ENCODE peak calls at places on chromosomes 13 and 19, in ten cellular contexts. A is MM.1S; F is tibial nerve; T is CD4-positive, CD25-positive, alpha-beta regulatory T cell; J is endodermal cell; E is ascending aorta; P is kidney epithelial cell; C is transverse colon; Y is body of pancreas; M is bronchial epithelial cell. S is an unnamed sample.

GRCh38 chr13:76828316-76828741 is 57.9 kb downstream of the KCTD12 start:
- DNase-seq in C (no peak), P (no peak), A (no peak), F (no peak), M (peak), E (no peak), J (no peak), Y (no peak), T (no peak), S (no peak)

GRCh38 chr13:41762796-41763195 is 198.1 kb downstream of the VWA8 start:
- DNase-seq in T (no peak), F (no peak), M (no peak), A (no peak), E (no peak), Y (no peak), J (no peak), P (no peak), C (no peak), S (no peak)

GRCh38 chr19:18203408-18203862 is 407 bp downstream of the RAB3A start:
- DNase-seq in A (peak), C (peak), M (no peak), T (no peak), F (no peak), Y (peak), P (no peak), E (peak), J (no peak), S (peak)

GRCh38 chr13:107208889-107209288 is 641.0 kb upstream of the ARGLU1 start:
- DNase-seq in M (no peak), Y (no peak), T (no peak), F (no peak), J (no peak), E (no peak), C (no peak), P (no peak), A (no peak), S (no peak)

GRCh38 chr13:102555914-102556553 is 40.8 kb upstream of the TPP2 start:
- DNase-seq in P (peak), C (no peak), M (peak), T (no peak), J (no peak), E (no peak), F (no peak), Y (no peak), A (peak), S (no peak)

GRCh38 chr13:92346046-92346445 is 880.6 kb upstream of the GPC6 start:
- DNase-seq in M (no peak), C (no peak), A (no peak), J (no peak), T (no peak), P (no peak), E (no peak), Y (no peak), F (no peak), S (no peak)

GRCh38 chr13:98216135-98216565 is 39.1 kb upstream of the RNF113B start:
- DNase-seq in M (peak), P (peak), Y (peak), T (no peak), E (no peak), A (no peak), J (no peak), C (no peak), F (no peak), S (peak)

GRCh38 chr13:44237276-44237767 is 136.3 kb upstream of the SERP2 start:
- DNase-seq in E (peak), A (no peak), T (no peak), Y (peak), P (peak), M (peak), C (peak), J (no peak), F (peak), S (peak)

GRCh38 chr19:5913739-5914357 is at the start of gene CAPS:
- DNase-seq in C (peak), M (peak), A (no peak), E (peak), J (no peak), P (peak), T (no peak), Y (peak), F (no peak), S (no peak)

GRCh38 chr19:18321729-18322091 is 1.2 kb downstream of the LSM4 start:
- DNase-seq in E (no peak), F (no peak), M (no peak), C (no peak), P (no peak), T (no peak), J (no peak), A (no peak), Y (no peak), S (no peak)

GRCh38 chr19:35079826-35080225 is 35.8 kb upstream of the FXYD3 start:
- DNase-seq in Y (no peak), E (no peak), T (no peak), C (no peak), J (no peak), M (no peak), P (no peak), F (no peak), A (no peak), S (no peak)

GRCh38 chr13:77470986-77471385 is 64.5 kb upstream of the SCEL start:
- DNase-seq in E (no peak), M (no peak), A (no peak), J (no peak), P (no peak), T (no peak), C (no peak), Y (no peak), F (peak), S (no peak)

GRCh38 chr13:98293570-98294142 is 116.6 kb upstream of the RNF113B start:
- DNase-seq in Y (no peak), J (no peak), M (no peak), C (no peak), E (no peak), P (no peak), A (no peak), F (no peak), T (no peak), S (no peak)

GRCh38 chr13:94196426-94196825 is 283.1 kb downstream of the DCT start:
- DNase-seq in Y (no peak), C (no peak), E (no peak), F (no peak), T (no peak), M (no peak), P (no peak), J (no peak), A (no peak), S (no peak)

GRCh38 chr19:8611391-8611883 is 922 bp upstream of the ADAMTS10 start:
- DNase-seq in A (no peak), P (no peak), M (no peak), C (no peak), T (no peak), F (no peak), J (peak), E (no peak), Y (no peak), S (peak)

GRCh38 chr19:38433268-38433733 is at the start of gene RYR1:
- DNase-seq in P (no peak), C (peak), F (peak), Y (peak), J (peak), E (peak), A (peak), M (peak), T (peak), S (no peak)

GRCh38 chr19:10474962-10475451 is 28.1 kb downstream of the KEAP1 start:
- DNase-seq in T (no peak), Y (no peak), P (no peak), E (no peak), M (no peak), C (no peak), J (no peak), A (no peak), F (no peak), S (no peak)

GRCh38 chr19:45598267-45599011 is 3.6 kb downstream of the GPR4 start:
- DNase-seq in P (no peak), J (no peak), T (no peak), A (no peak), M (no peak), C (no peak), E (no peak), F (no peak), Y (no peak), S (no peak)

GRCh38 chr13:60759499-60759898 is 362.5 kb downstream of the TDRD3 start:
- DNase-seq in T (no peak), C (no peak), M (peak), J (peak), F (no peak), Y (peak), A (no peak), E (no peak), P (peak), S (no peak)

GRCh38 chr19:38015771-38016170 is 108.8 kb downstream of the SIPA1L3 start:
- DNase-seq in Y (no peak), T (no peak), F (no peak), M (no peak), C (no peak), P (no peak), J (no peak), E (no peak), A (no peak), S (no peak)

GRCh38 chr13:34216251-34216650 is 398.3 kb downstream of the RFC3 start:
- DNase-seq in M (no peak), P (no peak), A (no peak), F (no peak), Y (no peak), T (no peak), J (no peak), C (no peak), E (no peak), S (no peak)

GRCh38 chr19:5927439-5927821 is 13.4 kb downstream of the CAPS start:
- DNase-seq in E (no peak), P (no peak), M (no peak), Y (no peak), C (no peak), T (no peak), J (no peak), F (no peak), A (no peak), S (no peak)

GRCh38 chr13:21359855-21360254 is 99.2 kb downstream of the ZDHHC20 start:
- DNase-seq in E (no peak), F (no peak), M (no peak), P (no peak), T (no peak), Y (no peak), C (no peak), J (no peak), A (no peak), S (no peak)

GRCh38 chr13:84651288-84651687 is 769.0 kb upstream of the SLITRK1 start:
- DNase-seq in A (no peak), Y (peak), P (peak), F (no peak), T (no peak), M (peak), E (no peak), C (no peak), J (no peak), S (no peak)

GRCh38 chr13:108435393-108436149 is 166.1 kb downstream of the TNFSF13B start:
- DNase-seq in C (no peak), F (no peak), M (no peak), A (no peak), Y (no peak), E (no peak), J (no peak), P (no peak), T (no peak), S (no peak)

GRCh38 chr13:33224191-33224590 is 61.4 kb downstream of the STARD13 start:
- DNase-seq in T (no peak), E (no peak), Y (no peak), J (no peak), F (no peak), M (no peak), P (no peak), A (no peak), C (no peak), S (no peak)

GRCh38 chr19:46428278-46429141 is at the start of gene PNMA8C:
- DNase-seq in C (peak), M (no peak), A (no peak), F (no peak), P (no peak), Y (peak), J (peak), T (no peak), E (peak), S (peak)

GRCh38 chr13:33152389-33152788 is 133.2 kb downstream of the STARD13 start:
- DNase-seq in M (no peak), A (no peak), E (no peak), J (no peak), C (no peak), Y (no peak), T (no peak), P (no peak), F (no peak), S (no peak)

GRCh38 chr19:47156861-47157454 is 26.3 kb downstream of the SAE1 start:
- DNase-seq in M (no peak), T (no peak), A (peak), C (no peak), E (no peak), J (no peak), F (no peak), P (no peak), Y (no peak), S (no peak)

GRCh38 chr13:113119822-113120189 is 2.8 kb upstream of the F10 start:
- DNase-seq in A (no peak), M (no peak), Y (no peak), P (no peak), J (no peak), F (no peak), E (peak), T (no peak), C (no peak), S (no peak)

GRCh38 chr13:97279913-97280312 is 57.8 kb downstream of the MBNL2 start:
- DNase-seq in F (no peak), Y (no peak), T (no peak), J (no peak), P (no peak), A (no peak), C (no peak), E (no peak), M (no peak), S (no peak)

GRCh38 chr19:19053508-19054314 is 10.1 kb upstream of the SLC25A42 start:
- DNase-seq in M (no peak), E (no peak), Y (peak), A (peak), T (peak), J (peak), C (peak), F (no peak), P (no peak), S (peak)

GRCh38 chr19:38409631-38410133 is 6.8 kb downstream of the FAM98C start:
- DNase-seq in J (no peak), P (no peak), A (no peak), E (no peak), C (no peak), M (no peak), T (no peak), Y (no peak), F (no peak), S (no peak)

GRCh38 chr19:52566588-52566987 is 3.5 kb upstream of the ZNF701 start:
- DNase-seq in A (no peak), J (no peak), P (no peak), E (no peak), F (no peak), M (peak), Y (no peak), C (no peak), T (no peak), S (no peak)

GRCh38 chr19:56477429-56478338 is 539 bp upstream of the ZNF667 start:
- DNase-seq in M (peak), T (peak), P (peak), F (peak), J (peak), E (peak), A (no peak), C (peak), Y (peak), S (peak)

GRCh38 chr19:35703343-35703742 is 1.0 kb upstream of the ZBTB32 start:
- DNase-seq in A (no peak), P (no peak), T (no peak), M (no peak), C (no peak), F (no peak), E (no peak), J (peak), Y (peak), S (no peak)

GRCh38 chr19:30864460-30865215 is 484.6 kb downstream of the TSHZ3 start:
- DNase-seq in E (peak), A (no peak), P (no peak), Y (peak), J (peak), C (no peak), F (no peak), T (no peak), M (no peak), S (no peak)

GRCh38 chr19:55077106-55077505 is 1.4 kb downstream of the EPS8L1 start:
- DNase-seq in F (no peak), A (no peak), E (no peak), C (no peak), P (no peak), T (no peak), Y (no peak), M (no peak), J (no peak), S (no peak)

DNA sequence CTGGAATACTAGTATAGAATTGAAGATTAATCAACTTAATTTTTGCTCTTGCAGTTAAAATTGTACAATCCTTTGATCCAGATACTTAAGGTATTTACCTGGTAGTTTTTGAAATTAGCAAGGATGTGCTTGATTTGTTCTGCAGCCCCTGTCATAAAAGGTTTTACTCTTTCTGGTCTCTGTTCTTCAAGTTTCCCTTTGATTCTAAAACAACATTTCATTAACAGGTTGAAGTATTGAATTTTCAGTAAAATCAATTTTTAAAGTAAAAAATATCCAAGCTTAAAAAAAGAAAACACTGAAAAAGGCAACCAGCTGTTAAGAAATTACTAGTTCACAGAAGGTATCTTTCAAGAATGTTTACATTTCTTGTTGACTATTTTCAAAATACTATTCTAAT is 1.6 kb downstream of the TPT1 start:
- DNase-seq in C (no peak), J (no peak), P (no peak), Y (no peak), F (no peak), M (no peak), E (no peak), A (no peak), T (no peak), S (no peak)
- H3K4me3 ChIP-seq in C (peak), J (peak), P (peak), Y (peak), F (peak), M (peak), E (peak), A (peak), T (peak), S (peak)

DNA sequence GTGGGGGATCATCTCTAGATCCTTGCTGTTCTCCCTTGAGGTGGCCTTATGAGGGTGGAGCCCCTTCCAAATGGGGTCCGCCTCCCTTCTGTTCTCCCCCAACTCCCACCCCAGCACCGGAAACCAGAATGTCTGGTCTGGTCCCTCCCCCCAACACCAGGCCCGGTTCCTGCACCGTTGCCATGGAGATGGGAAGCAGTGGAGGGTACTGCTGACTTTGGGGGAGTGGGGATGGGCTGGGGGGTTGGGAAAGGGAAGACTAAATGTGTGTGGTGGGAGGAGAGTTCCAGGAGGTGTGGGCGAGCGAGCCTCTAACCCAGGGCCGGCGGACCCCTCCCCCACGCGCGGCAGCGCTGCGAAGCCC is 1.7 kb downstream of the SHANK1 start:
- DNase-seq in F (no peak), C (no peak), P (no peak), T (no peak), E (no peak), M (no peak), Y (no peak), J (no peak), A (no peak), S (no peak)
- H3K4me3 ChIP-seq in F (no peak), C (no peak), P (peak), T (no peak), E (peak), M (no peak), Y (no peak), J (no peak), A (no peak), S (no peak)

GRCh38 chr13:95207769-95208366 is 93.4 kb downstream of the ABCC4 start:
- DNase-seq in C (no peak), T (no peak), P (no peak), M (no peak), J (no peak), F (no peak), E (no peak), A (no peak), Y (no peak), S (no peak)
- H3K4me3 ChIP-seq in C (no peak), T (no peak), P (no peak), M (no peak), J (no peak), F (no peak), E (no peak), A (no peak), Y (no peak), S (no peak)

DNA sequence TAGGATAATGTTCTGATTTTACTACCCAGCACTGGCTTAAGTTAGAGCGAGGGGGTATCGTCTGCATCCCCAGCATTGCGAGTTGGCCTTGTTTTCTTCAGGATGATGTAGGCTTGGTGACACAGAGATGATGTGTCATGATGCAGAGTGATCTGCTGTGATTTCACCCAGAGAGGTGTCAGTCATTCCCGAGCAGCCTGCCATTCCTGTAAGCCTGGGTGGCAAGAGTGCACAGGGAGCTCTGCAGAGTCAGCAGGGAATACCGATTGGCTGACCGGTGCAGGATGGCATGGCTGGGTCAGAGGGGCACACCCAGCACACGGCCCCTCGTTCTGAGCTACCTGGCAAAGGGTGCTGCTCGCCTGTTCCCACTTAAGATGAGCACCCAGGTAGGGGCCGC is 15.8 kb upstream of the GJB6 start:
- DNase-seq in T (no peak), M (no peak), Y (no peak), E (no peak), P (no peak), J (no peak), F (no peak), C (no peak), A (no peak), S (no peak)
- H3K4me3 ChIP-seq in T (no peak), M (no peak), Y (no peak), E (no peak), P (no peak), J (no peak), F (no peak), C (no peak), A (no peak), S (no peak)

DNA sequence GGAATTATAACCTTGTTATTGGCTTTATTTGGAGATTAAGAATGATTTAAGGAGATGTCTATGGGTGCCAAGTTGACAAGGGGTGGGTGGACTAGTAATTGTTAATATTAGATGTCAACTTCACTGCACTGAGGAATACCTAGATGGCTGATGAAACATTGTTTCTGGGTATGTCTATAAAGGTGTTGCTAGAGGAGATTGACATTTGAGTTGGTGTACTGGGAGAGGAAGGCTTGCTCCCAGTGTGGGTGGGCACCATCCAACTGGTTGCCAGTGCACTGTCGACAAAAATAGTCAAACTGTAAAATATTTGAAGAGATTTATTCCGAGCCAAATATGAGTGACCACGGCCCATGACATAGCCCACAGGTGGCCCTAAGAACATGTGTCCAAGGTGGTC is 378.8 kb downstream of the NDFIP2 start:
- DNase-seq in A (no peak), Y (no peak), C (no peak), E (no peak), T (no peak), P (no peak), M (no peak), F (no peak), J (no peak), S (no peak)
- H3K4me3 ChIP-seq in A (no peak), Y (no peak), C (no peak), E (no peak), T (no peak), P (no peak), M (no peak), F (no peak), J (peak), S (no peak)